ENCODE peak calls at places on chromosomes 5 and 9, in nine cellular contexts. H, G, Y, V, J, Z, A, B and T are unnamed samples.

GRCh38 chr9:137007816-137008270 is 11.5 kb upstream of the CLIC3 start:
- DNase-seq in Y (no peak), V (no peak), B (no peak), A (no peak), G (no peak), J (no peak), Z (no peak), H (no peak), T (no peak)

GRCh38 chr5:78626009-78626571 is 22.5 kb downstream of the LHFPL2 start:
- DNase-seq in A (no peak), H (no peak), Y (no peak), B (no peak), Z (no peak), J (peak), V (no peak), G (no peak), T (no peak)

GRCh38 chr5:6107675-6108539 is 270.4 kb downstream of the MED10 start:
- DNase-seq in V (no peak), G (no peak), Y (no peak), B (no peak), Z (no peak), J (no peak), A (no peak), H (no peak), T (no peak)

GRCh38 chr9:136260936-136261472 is 15.4 kb upstream of the QSOX2 start:
- DNase-seq in B (no peak), A (no peak), H (no peak), Z (no peak), Y (no peak), V (no peak), G (no peak), J (no peak), T (no peak)

GRCh38 chr5:50711280-50711679 is 44.8 kb downstream of the PARP8 start:
- DNase-seq in J (no peak), V (no peak), A (peak), H (no peak), G (no peak), Z (peak), B (no peak), Y (peak), T (peak)

GRCh38 chr9:70111042-70111602 is 67.5 kb downstream of the MAMDC2 start:
- DNase-seq in H (peak), Z (peak), G (peak), J (peak), B (peak), A (peak), V (peak), Y (peak), T (peak)

GRCh38 chr9:112409758-112410157 is 29.9 kb downstream of the HSDL2 start:
- DNase-seq in Y (no peak), A (no peak), G (no peak), Z (no peak), H (no peak), J (no peak), V (no peak), B (no peak), T (no peak)

GRCh38 chr5:172424111-172424490 is 30.2 kb downstream of the SH3PXD2B start:
- DNase-seq in Y (no peak), A (no peak), Z (no peak), H (no peak), J (peak), V (no peak), G (no peak), B (no peak), T (peak)

GRCh38 chr9:136806067-136806466 is 1.7 kb upstream of the RABL6 start:
- DNase-seq in H (no peak), A (no peak), G (no peak), Y (no peak), J (no peak), Z (no peak), V (no peak), B (no peak), T (no peak)

GRCh38 chr5:120449501-120449900 is 14.6 kb upstream of the PRR16 start:
- DNase-seq in H (no peak), G (no peak), J (peak), Y (no peak), V (no peak), Z (no peak), B (no peak), A (peak), T (peak)

GRCh38 chr5:151093476-151093889 is 12.6 kb upstream of the TNIP1 start:
- DNase-seq in H (no peak), Z (no peak), A (peak), B (no peak), Y (no peak), G (no peak), V (no peak), J (peak), T (peak)

GRCh38 chr9:69885931-69886330 is 65.3 kb downstream of the CFAP95 start:
- DNase-seq in J (no peak), B (peak), H (no peak), V (no peak), Z (no peak), A (no peak), G (no peak), Y (no peak), T (no peak)

GRCh38 chr5:126961702-126962101 is 68.7 kb downstream of the MARCHF3 start:
- DNase-seq in B (no peak), Y (no peak), J (no peak), H (no peak), G (no peak), A (no peak), Z (no peak), V (no peak), T (no peak)

GRCh38 chr5:33892419-33893151 is 795 bp upstream of the ADAMTS12 start:
- DNase-seq in V (no peak), A (peak), H (no peak), G (no peak), Y (no peak), J (peak), Z (no peak), B (no peak), T (peak)

GRCh38 chr5:166338801-166339200 is 1952.6 kb upstream of the WWC1 start:
- DNase-seq in J (peak), A (peak), B (no peak), Z (no peak), V (no peak), G (no peak), H (no peak), Y (no peak), T (no peak)

GRCh38 chr9:79623799-79624721 is 52.3 kb downstream of the TLE4 start:
- DNase-seq in H (no peak), B (peak), V (no peak), Z (peak), A (peak), J (no peak), Y (peak), G (no peak), T (no peak)

GRCh38 chr9:15317836-15318235 is 10.8 kb upstream of the TTC39B start:
- DNase-seq in A (peak), Z (no peak), B (no peak), J (peak), V (no peak), Y (no peak), H (no peak), G (no peak), T (no peak)

GRCh38 chr9:97510797-97511761 is 9.6 kb downstream of the TMOD1 start:
- DNase-seq in H (no peak), V (no peak), Z (peak), A (peak), B (no peak), G (no peak), Y (no peak), J (peak), T (peak)

GRCh38 chr5:90802695-90803317 is 244.2 kb downstream of the ADGRV1 start:
- DNase-seq in H (peak), J (peak), A (peak), B (no peak), V (no peak), Z (peak), Y (peak), G (no peak), T (peak)

GRCh38 chr5:140249536-140249935 is 53.4 kb downstream of the PFDN1 start:
- DNase-seq in V (no peak), H (no peak), J (no peak), Z (no peak), B (no peak), A (no peak), G (no peak), Y (no peak), T (no peak)

GRCh38 chr5:89864941-89865340 is 544.6 kb downstream of the CETN3 start:
- DNase-seq in Z (no peak), H (no peak), V (no peak), G (no peak), B (no peak), A (no peak), Y (no peak), J (no peak), T (no peak)

GRCh38 chr5:102130386-102130785 is 165.7 kb downstream of the SLCO4C1 start:
- DNase-seq in V (no peak), Z (no peak), Y (no peak), J (no peak), G (no peak), H (no peak), A (no peak), B (no peak), T (no peak)